ENCODE peak calls at places on chromosomes 11 and 22, in five cellular contexts. One of them, this sample, is unnamed.

GRCh38 chr22:17412232-17412631 is 43.0 kb downstream of the CECR2 start:
- DNase-seq in activated CD8-positive, alpha-beta T cell treated with anti-CD3 and anti-CD28 coated beads for 36 hours: no peak
- DNase-seq in CD8-positive, alpha-beta T cell: no peak
- DNase-seq in left ventricle myocardium inferior: no peak
- DNase-seq in fibroblast of lung: no peak
- DNase-seq in this sample: no peak

GRCh38 chr11:104001474-104001873 is 35.0 kb upstream of the DDI1 start:
- DNase-seq in CD8-positive, alpha-beta T cell: no peak
- DNase-seq in activated CD8-positive, alpha-beta T cell treated with anti-CD3 and anti-CD28 coated beads for 36 hours: no peak
- DNase-seq in fibroblast of lung: peak
- DNase-seq in left ventricle myocardium inferior: no peak
- DNase-seq in this sample: no peak

GRCh38 chr11:18844753-18845367 is 53.3 kb upstream of the PTPN5 start:
- DNase-seq in activated CD8-positive, alpha-beta T cell treated with anti-CD3 and anti-CD28 coated beads for 36 hours: no peak
- DNase-seq in left ventricle myocardium inferior: no peak
- DNase-seq in CD8-positive, alpha-beta T cell: no peak
- DNase-seq in fibroblast of lung: peak
- DNase-seq in this sample: peak

GRCh38 chr11:100687032-100687629 is at the start of gene ARHGAP42:
- DNase-seq in left ventricle myocardium inferior: peak
- DNase-seq in activated CD8-positive, alpha-beta T cell treated with anti-CD3 and anti-CD28 coated beads for 36 hours: peak
- DNase-seq in CD8-positive, alpha-beta T cell: no peak
- DNase-seq in fibroblast of lung: peak
- DNase-seq in this sample: no peak

GRCh38 chr22:42511401-42511891 is 8.2 kb downstream of the RRP7A start:
- DNase-seq in CD8-positive, alpha-beta T cell: no peak
- DNase-seq in activated CD8-positive, alpha-beta T cell treated with anti-CD3 and anti-CD28 coated beads for 36 hours: no peak
- DNase-seq in fibroblast of lung: no peak
- DNase-seq in left ventricle myocardium inferior: no peak
- DNase-seq in this sample: peak

GRCh38 chr22:32796865-32797573 is 4.5 kb upstream of the TIMP3 start:
- DNase-seq in left ventricle myocardium inferior: peak
- DNase-seq in fibroblast of lung: peak
- DNase-seq in activated CD8-positive, alpha-beta T cell treated with anti-CD3 and anti-CD28 coated beads for 36 hours: peak
- DNase-seq in CD8-positive, alpha-beta T cell: peak
- DNase-seq in this sample: peak

GRCh38 chr11:64132388-64132771 is 33.5 kb downstream of the MACROD1 start:
- DNase-seq in activated CD8-positive, alpha-beta T cell treated with anti-CD3 and anti-CD28 coated beads for 36 hours: no peak
- DNase-seq in CD8-positive, alpha-beta T cell: no peak
- DNase-seq in fibroblast of lung: no peak
- DNase-seq in left ventricle myocardium inferior: no peak
- DNase-seq in this sample: no peak

GRCh38 chr11:122202951-122203456 is 87.0 kb upstream of the BLID start:
- DNase-seq in left ventricle myocardium inferior: peak
- DNase-seq in fibroblast of lung: peak
- DNase-seq in activated CD8-positive, alpha-beta T cell treated with anti-CD3 and anti-CD28 coated beads for 36 hours: peak
- DNase-seq in CD8-positive, alpha-beta T cell: peak
- DNase-seq in this sample: peak

GRCh38 chr11:110712643-110713468 is 619 bp upstream of the ARHGAP20 start:
- DNase-seq in CD8-positive, alpha-beta T cell: no peak
- DNase-seq in left ventricle myocardium inferior: no peak
- DNase-seq in activated CD8-positive, alpha-beta T cell treated with anti-CD3 and anti-CD28 coated beads for 36 hours: no peak
- DNase-seq in fibroblast of lung: peak
- DNase-seq in this sample: no peak

GRCh38 chr11:79413258-79413657 is 27.6 kb downstream of the TENM4 start:
- DNase-seq in left ventricle myocardium inferior: peak
- DNase-seq in fibroblast of lung: peak
- DNase-seq in activated CD8-positive, alpha-beta T cell treated with anti-CD3 and anti-CD28 coated beads for 36 hours: no peak
- DNase-seq in CD8-positive, alpha-beta T cell: no peak
- DNase-seq in this sample: no peak

GRCh38 chr11:7098235-7098832 is 9.5 kb downstream of the RBMXL2 start:
- DNase-seq in CD8-positive, alpha-beta T cell: no peak
- DNase-seq in activated CD8-positive, alpha-beta T cell treated with anti-CD3 and anti-CD28 coated beads for 36 hours: no peak
- DNase-seq in left ventricle myocardium inferior: no peak
- DNase-seq in fibroblast of lung: peak
- DNase-seq in this sample: peak

GRCh38 chr11:1234771-1235614 is 12.1 kb downstream of the MUC5B start:
- DNase-seq in fibroblast of lung: no peak
- DNase-seq in CD8-positive, alpha-beta T cell: no peak
- DNase-seq in activated CD8-positive, alpha-beta T cell treated with anti-CD3 and anti-CD28 coated beads for 36 hours: no peak
- DNase-seq in left ventricle myocardium inferior: peak
- DNase-seq in this sample: no peak

GRCh38 chr11:126281245-126281644 is 1.6 kb upstream of the TIRAP start:
- DNase-seq in fibroblast of lung: no peak
- DNase-seq in CD8-positive, alpha-beta T cell: no peak
- DNase-seq in left ventricle myocardium inferior: no peak
- DNase-seq in activated CD8-positive, alpha-beta T cell treated with anti-CD3 and anti-CD28 coated beads for 36 hours: no peak
- DNase-seq in this sample: no peak

GRCh38 chr11:45617886-45618601 is 47.4 kb downstream of the CHST1 start:
- DNase-seq in fibroblast of lung: no peak
- DNase-seq in left ventricle myocardium inferior: no peak
- DNase-seq in CD8-positive, alpha-beta T cell: no peak
- DNase-seq in activated CD8-positive, alpha-beta T cell treated with anti-CD3 and anti-CD28 coated beads for 36 hours: no peak
- DNase-seq in this sample: no peak

GRCh38 chr11:45614196-45614828 is 51.1 kb downstream of the CHST1 start:
- DNase-seq in fibroblast of lung: no peak
- DNase-seq in activated CD8-positive, alpha-beta T cell treated with anti-CD3 and anti-CD28 coated beads for 36 hours: no peak
- DNase-seq in left ventricle myocardium inferior: no peak
- DNase-seq in CD8-positive, alpha-beta T cell: no peak
- DNase-seq in this sample: no peak

GRCh38 chr11:45618897-45619296 is 46.5 kb downstream of the CHST1 start:
- DNase-seq in fibroblast of lung: no peak
- DNase-seq in CD8-positive, alpha-beta T cell: no peak
- DNase-seq in activated CD8-positive, alpha-beta T cell treated with anti-CD3 and anti-CD28 coated beads for 36 hours: no peak
- DNase-seq in left ventricle myocardium inferior: no peak
- DNase-seq in this sample: no peak

GRCh38 chr11:45615182-45615792 is 50.1 kb downstream of the CHST1 start:
- DNase-seq in CD8-positive, alpha-beta T cell: no peak
- DNase-seq in activated CD8-positive, alpha-beta T cell treated with anti-CD3 and anti-CD28 coated beads for 36 hours: no peak
- DNase-seq in left ventricle myocardium inferior: no peak
- DNase-seq in fibroblast of lung: no peak
- DNase-seq in this sample: no peak

DNA sequence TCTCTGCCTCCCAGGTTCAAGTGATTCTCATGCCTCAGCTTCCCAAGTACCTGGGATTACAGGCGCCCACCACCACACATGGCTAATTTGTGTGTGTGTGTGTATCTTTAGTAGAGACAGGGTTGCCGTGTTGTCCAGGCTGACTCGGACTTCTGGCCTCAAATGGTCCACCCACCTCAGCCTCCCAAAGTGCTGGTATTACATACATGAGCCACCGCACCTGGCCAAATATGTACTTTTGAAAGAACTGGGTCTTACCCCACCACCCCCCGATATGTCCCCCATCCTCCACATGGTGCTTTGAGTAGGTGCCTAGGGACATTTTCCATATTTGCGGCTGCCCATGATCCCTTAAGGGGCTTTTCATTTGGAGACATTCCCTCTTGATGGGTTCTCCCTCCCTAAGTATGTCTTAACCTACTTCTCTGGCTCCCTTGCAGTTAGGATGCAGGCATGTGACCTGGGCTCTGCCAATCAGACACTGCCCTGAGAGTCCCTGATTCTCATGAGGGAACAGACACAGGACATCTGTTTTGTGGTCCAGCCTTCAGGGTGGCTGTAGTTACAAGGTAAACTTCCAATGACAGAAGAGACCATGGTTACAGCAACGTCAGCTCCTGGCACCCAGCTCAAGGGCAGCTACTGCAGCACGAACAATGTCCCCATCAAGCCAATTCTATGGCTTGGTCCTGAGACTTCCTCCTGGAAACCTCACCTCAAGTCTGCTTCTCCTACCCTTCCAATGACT is 48.4 kb downstream of the CHST1 start:
- DNase-seq in left ventricle myocardium inferior: no peak
- DNase-seq in CD8-positive, alpha-beta T cell: no peak
- DNase-seq in fibroblast of lung: no peak
- DNase-seq in activated CD8-positive, alpha-beta T cell treated with anti-CD3 and anti-CD28 coated beads for 36 hours: no peak
- DNase-seq in this sample: no peak
- TF ChIP-seq CTCF in left ventricle myocardium inferior: no peak
- TF ChIP-seq CTCF in CD8-positive, alpha-beta T cell: no peak
- TF ChIP-seq CTCF in fibroblast of lung: no peak
- TF ChIP-seq CTCF in activated CD8-positive, alpha-beta T cell treated with anti-CD3 and anti-CD28 coated beads for 36 hours: no peak
- TF ChIP-seq CTCF in this sample: no peak

GRCh38 chr11:78150754-78151153 is 11.3 kb upstream of the ALG8 start:
- DNase-seq in left ventricle myocardium inferior: no peak
- DNase-seq in CD8-positive, alpha-beta T cell: no peak
- DNase-seq in fibroblast of lung: no peak
- DNase-seq in activated CD8-positive, alpha-beta T cell treated with anti-CD3 and anti-CD28 coated beads for 36 hours: no peak
- DNase-seq in this sample: no peak

GRCh38 chr11:78150346-78150745 is 10.9 kb upstream of the ALG8 start:
- DNase-seq in fibroblast of lung: no peak
- DNase-seq in left ventricle myocardium inferior: no peak
- DNase-seq in CD8-positive, alpha-beta T cell: no peak
- DNase-seq in activated CD8-positive, alpha-beta T cell treated with anti-CD3 and anti-CD28 coated beads for 36 hours: no peak
- DNase-seq in this sample: no peak

GRCh38 chr11:78151804-78152203 is 12.4 kb upstream of the ALG8 start:
- DNase-seq in fibroblast of lung: no peak
- DNase-seq in left ventricle myocardium inferior: no peak
- DNase-seq in activated CD8-positive, alpha-beta T cell treated with anti-CD3 and anti-CD28 coated beads for 36 hours: no peak
- DNase-seq in CD8-positive, alpha-beta T cell: no peak
- DNase-seq in this sample: no peak

GRCh38 chr11:78147807-78148206 is 8.4 kb upstream of the ALG8 start:
- DNase-seq in CD8-positive, alpha-beta T cell: no peak
- DNase-seq in fibroblast of lung: no peak
- DNase-seq in activated CD8-positive, alpha-beta T cell treated with anti-CD3 and anti-CD28 coated beads for 36 hours: no peak
- DNase-seq in left ventricle myocardium inferior: no peak
- DNase-seq in this sample: no peak

GRCh38 chr11:78149646-78150045 is 10.2 kb upstream of the ALG8 start:
- DNase-seq in CD8-positive, alpha-beta T cell: no peak
- DNase-seq in left ventricle myocardium inferior: no peak
- DNase-seq in activated CD8-positive, alpha-beta T cell treated with anti-CD3 and anti-CD28 coated beads for 36 hours: peak
- DNase-seq in fibroblast of lung: peak
- DNase-seq in this sample: no peak
- TF ChIP-seq CTCF in CD8-positive, alpha-beta T cell: no peak
- TF ChIP-seq CTCF in left ventricle myocardium inferior: peak
- TF ChIP-seq CTCF in activated CD8-positive, alpha-beta T cell treated with anti-CD3 and anti-CD28 coated beads for 36 hours: no peak
- TF ChIP-seq CTCF in fibroblast of lung: peak
- TF ChIP-seq CTCF in this sample: peak

GRCh38 chr11:65377777-65378176 is 4.7 kb downstream of the SLC25A45 start:
- DNase-seq in fibroblast of lung: no peak
- DNase-seq in left ventricle myocardium inferior: no peak
- DNase-seq in activated CD8-positive, alpha-beta T cell treated with anti-CD3 and anti-CD28 coated beads for 36 hours: no peak
- DNase-seq in CD8-positive, alpha-beta T cell: no peak
- DNase-seq in this sample: no peak
- TF ChIP-seq CTCF in fibroblast of lung: no peak
- TF ChIP-seq CTCF in left ventricle myocardium inferior: no peak
- TF ChIP-seq CTCF in activated CD8-positive, alpha-beta T cell treated with anti-CD3 and anti-CD28 coated beads for 36 hours: no peak
- TF ChIP-seq CTCF in CD8-positive, alpha-beta T cell: no peak
- TF ChIP-seq CTCF in this sample: no peak

GRCh38 chr11:17405232-17406005 is 17.0 kb upstream of the KCNJ11 start:
- DNase-seq in left ventricle myocardium inferior: peak
- DNase-seq in fibroblast of lung: peak
- DNase-seq in CD8-positive, alpha-beta T cell: no peak
- DNase-seq in activated CD8-positive, alpha-beta T cell treated with anti-CD3 and anti-CD28 coated beads for 36 hours: no peak
- DNase-seq in this sample: no peak
- TF ChIP-seq CTCF in left ventricle myocardium inferior: peak
- TF ChIP-seq CTCF in fibroblast of lung: no peak
- TF ChIP-seq CTCF in CD8-positive, alpha-beta T cell: no peak
- TF ChIP-seq CTCF in activated CD8-positive, alpha-beta T cell treated with anti-CD3 and anti-CD28 coated beads for 36 hours: no peak
- TF ChIP-seq CTCF in this sample: no peak

GRCh38 chr22:37634505-37635002 is 4.9 kb upstream of the SH3BP1 start:
- DNase-seq in activated CD8-positive, alpha-beta T cell treated with anti-CD3 and anti-CD28 coated beads for 36 hours: peak
- DNase-seq in fibroblast of lung: no peak
- DNase-seq in left ventricle myocardium inferior: no peak
- DNase-seq in CD8-positive, alpha-beta T cell: no peak
- DNase-seq in this sample: no peak
- TF ChIP-seq CTCF in activated CD8-positive, alpha-beta T cell treated with anti-CD3 and anti-CD28 coated beads for 36 hours: peak
- TF ChIP-seq CTCF in fibroblast of lung: peak
- TF ChIP-seq CTCF in left ventricle myocardium inferior: no peak
- TF ChIP-seq CTCF in CD8-positive, alpha-beta T cell: no peak
- TF ChIP-seq CTCF in this sample: no peak

DNA sequence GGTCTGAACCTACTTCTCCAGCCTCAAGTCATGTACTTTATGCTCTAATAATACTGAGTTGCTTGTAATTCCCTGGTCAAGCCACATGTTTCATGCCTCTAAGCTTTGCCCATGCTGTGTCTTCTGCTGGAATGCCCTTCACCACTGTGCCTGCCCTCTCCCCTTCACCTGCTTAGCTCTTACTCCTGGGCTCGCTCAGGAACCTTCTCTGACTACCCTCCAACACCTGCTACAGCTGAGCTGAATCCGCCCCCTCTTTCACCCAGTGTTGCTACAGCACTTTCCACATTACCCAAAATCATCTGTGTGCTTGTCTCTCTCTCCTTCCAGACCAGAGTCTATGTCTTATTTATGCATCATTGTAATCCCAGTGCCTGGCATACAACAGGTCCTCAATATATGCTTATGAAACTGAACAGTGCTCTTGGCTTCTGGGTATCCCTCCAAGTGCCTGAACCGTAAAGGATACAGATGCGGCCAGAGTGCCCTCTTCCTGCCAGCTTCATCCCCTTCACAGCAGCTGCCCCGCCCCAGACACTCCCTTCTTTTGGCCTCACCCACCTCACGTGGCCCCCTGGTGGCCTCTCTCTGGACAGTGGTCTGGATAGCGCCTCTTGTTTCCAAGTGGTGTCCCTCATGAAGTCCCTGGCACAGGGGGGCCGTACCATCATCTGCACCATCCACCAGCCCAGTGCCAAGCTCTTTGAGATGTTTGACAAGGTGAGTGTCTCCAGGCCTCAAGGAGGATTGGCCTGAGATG is 7.1 kb downstream of the ABCG4 start:
- DNase-seq in left ventricle myocardium inferior: no peak
- DNase-seq in CD8-positive, alpha-beta T cell: no peak
- DNase-seq in fibroblast of lung: no peak
- DNase-seq in activated CD8-positive, alpha-beta T cell treated with anti-CD3 and anti-CD28 coated beads for 36 hours: peak
- DNase-seq in this sample: peak
- TF ChIP-seq CTCF in left ventricle myocardium inferior: no peak
- TF ChIP-seq CTCF in CD8-positive, alpha-beta T cell: no peak
- TF ChIP-seq CTCF in fibroblast of lung: no peak
- TF ChIP-seq CTCF in activated CD8-positive, alpha-beta T cell treated with anti-CD3 and anti-CD28 coated beads for 36 hours: no peak
- TF ChIP-seq CTCF in this sample: peak

GRCh38 chr11:60840711-60841430 is 1.0 kb upstream of the CCDC86 start:
- DNase-seq in activated CD8-positive, alpha-beta T cell treated with anti-CD3 and anti-CD28 coated beads for 36 hours: no peak
- DNase-seq in fibroblast of lung: peak
- DNase-seq in CD8-positive, alpha-beta T cell: no peak
- DNase-seq in left ventricle myocardium inferior: peak
- DNase-seq in this sample: no peak

GRCh38 chr11:60834742-60835141 is 7.2 kb upstream of the CCDC86 start:
- DNase-seq in fibroblast of lung: no peak
- DNase-seq in activated CD8-positive, alpha-beta T cell treated with anti-CD3 and anti-CD28 coated beads for 36 hours: no peak
- DNase-seq in CD8-positive, alpha-beta T cell: no peak
- DNase-seq in left ventricle myocardium inferior: no peak
- DNase-seq in this sample: no peak

GRCh38 chr11:60836866-60837510 is 4.9 kb upstream of the CCDC86 start:
- DNase-seq in activated CD8-positive, alpha-beta T cell treated with anti-CD3 and anti-CD28 coated beads for 36 hours: no peak
- DNase-seq in fibroblast of lung: no peak
- DNase-seq in left ventricle myocardium inferior: no peak
- DNase-seq in CD8-positive, alpha-beta T cell: no peak
- DNase-seq in this sample: no peak

GRCh38 chr11:60835472-60835871 is 6.4 kb upstream of the CCDC86 start:
- DNase-seq in left ventricle myocardium inferior: no peak
- DNase-seq in fibroblast of lung: no peak
- DNase-seq in activated CD8-positive, alpha-beta T cell treated with anti-CD3 and anti-CD28 coated beads for 36 hours: no peak
- DNase-seq in CD8-positive, alpha-beta T cell: no peak
- DNase-seq in this sample: no peak

GRCh38 chr11:60838132-60838531 is 3.8 kb upstream of the CCDC86 start:
- DNase-seq in fibroblast of lung: peak
- DNase-seq in left ventricle myocardium inferior: no peak
- DNase-seq in activated CD8-positive, alpha-beta T cell treated with anti-CD3 and anti-CD28 coated beads for 36 hours: no peak
- DNase-seq in CD8-positive, alpha-beta T cell: no peak
- DNase-seq in this sample: peak
- TF ChIP-seq CTCF in fibroblast of lung: peak
- TF ChIP-seq CTCF in left ventricle myocardium inferior: peak
- TF ChIP-seq CTCF in activated CD8-positive, alpha-beta T cell treated with anti-CD3 and anti-CD28 coated beads for 36 hours: no peak
- TF ChIP-seq CTCF in CD8-positive, alpha-beta T cell: no peak
- TF ChIP-seq CTCF in this sample: peak